ENCODE peak calls at places on chromosomes 4 and X, in seven cellular contexts. D is OCI-LY7, P is hepatocyte, Z is kidney epithelial cell, R is Peyer's patch, A is body of pancreas, U is heart right ventricle. V is an unnamed sample. For H3K36me3, the result is how much of the 10 kb centered on the place peaks cover.

GRCh38 chr4:133921280-133922195 is 280.1 kb downstream of the PABPC4L start:
- DNase-seq in D (no peak), A (no peak), R (no peak), P (peak), Z (no peak), U (no peak), V (no peak)

GRCh38 chr4:81919238-81919637 is 447.5 kb upstream of the RASGEF1B start:
- DNase-seq in Z (no peak), D (peak), A (no peak), R (no peak), U (no peak), P (peak), V (no peak)

GRCh38 chr4:143071351-143071750 is 113.4 kb upstream of the USP38 start:
- DNase-seq in A (no peak), U (no peak), D (no peak), P (no peak), Z (no peak), R (no peak), V (no peak)

GRCh38 chr4:95080969-95081368 is 323.2 kb downstream of the BMPR1B start:
- DNase-seq in Z (no peak), A (no peak), P (no peak), R (no peak), U (no peak), D (no peak), V (no peak)

GRCh38 chrX:119516157-119516702 is 48.0 kb downstream of the SLC25A5 start:
- DNase-seq in U (no peak), R (peak), P (peak), Z (peak), D (peak), A (peak), V (peak)

GRCh38 chrX:10414872-10415703 is 205.3 kb downstream of the MID1 start:
- DNase-seq in A (no peak), Z (no peak), U (no peak), P (no peak), D (no peak), R (no peak), V (no peak)

GRCh38 chr4:87005690-87006461 is 71.1 kb downstream of the AFF1 start:
- DNase-seq in P (no peak), U (no peak), Z (no peak), D (peak), A (no peak), R (peak), V (no peak)

GRCh38 chr4:41839945-41840854 is 91.7 kb upstream of the PHOX2B start:
- DNase-seq in A (no peak), U (no peak), D (no peak), Z (no peak), P (no peak), R (no peak), V (no peak)

GRCh38 chr4:145937990-145938611 is 522 bp downstream of the ZNF827 start:
- DNase-seq in D (peak), Z (no peak), R (peak), U (no peak), A (peak), P (peak), V (peak)

GRCh38 chr4:77481856-77482255 is 123.8 kb upstream of the CXCL13 start:
- DNase-seq in D (no peak), Z (no peak), A (no peak), R (no peak), P (no peak), U (no peak), V (no peak)

GRCh38 chrX:136810493-136810892 is 29.8 kb upstream of the ARHGEF6 start:
- DNase-seq in U (no peak), Z (no peak), R (no peak), A (no peak), P (no peak), D (no peak), V (no peak)

GRCh38 chr4:183443609-183444148 is 757 bp upstream of the CDKN2AIP start:
- DNase-seq in D (no peak), R (no peak), U (no peak), P (no peak), A (no peak), Z (no peak), V (peak)

GRCh38 chrX:105323951-105324350 is 103.5 kb upstream of the TEX13A start:
- DNase-seq in U (no peak), A (no peak), D (no peak), P (no peak), R (no peak), Z (no peak), V (no peak)

GRCh38 chr4:110636677-110637407 is 14.0 kb upstream of the PITX2 start:
- DNase-seq in D (no peak), Z (no peak), U (no peak), A (no peak), P (peak), R (no peak), V (no peak)

GRCh38 chr4:8427761-8428287 is 12.7 kb downstream of the ACOX3 start:
- DNase-seq in P (peak), R (no peak), U (no peak), A (peak), Z (no peak), D (peak), V (no peak)

GRCh38 chrX:73127700-73128241 is 48.5 kb upstream of the PABPC1L2A start:
- DNase-seq in A (peak), D (no peak), P (peak), R (no peak), Z (no peak), U (peak), V (no peak)

GRCh38 chr4:99946346-99947189 is at the start of gene DNAJB14:
- DNase-seq in Z (no peak), R (peak), D (peak), A (peak), U (peak), P (peak), V (peak)

GRCh38 chr4:53592128-53592527 is 842 bp upstream of the LNX1 start:
- DNase-seq in D (no peak), U (no peak), A (peak), R (peak), P (peak), Z (no peak), V (no peak)

GRCh38 chr4:4260185-4260751 is 12.2 kb upstream of the TMEM128 start:
- DNase-seq in R (no peak), A (peak), P (no peak), U (no peak), D (peak), Z (no peak), V (peak)

GRCh38 chr4:14620567-14621138 is 381.6 kb upstream of the CPEB2 start:
- DNase-seq in R (no peak), P (no peak), U (no peak), Z (no peak), A (no peak), D (no peak), V (no peak)

GRCh38 chr4:158786155-158786581 is 17.3 kb downstream of the FNIP2 start:
- DNase-seq in Z (no peak), A (no peak), P (no peak), D (no peak), U (no peak), R (no peak), V (no peak)

DNA sequence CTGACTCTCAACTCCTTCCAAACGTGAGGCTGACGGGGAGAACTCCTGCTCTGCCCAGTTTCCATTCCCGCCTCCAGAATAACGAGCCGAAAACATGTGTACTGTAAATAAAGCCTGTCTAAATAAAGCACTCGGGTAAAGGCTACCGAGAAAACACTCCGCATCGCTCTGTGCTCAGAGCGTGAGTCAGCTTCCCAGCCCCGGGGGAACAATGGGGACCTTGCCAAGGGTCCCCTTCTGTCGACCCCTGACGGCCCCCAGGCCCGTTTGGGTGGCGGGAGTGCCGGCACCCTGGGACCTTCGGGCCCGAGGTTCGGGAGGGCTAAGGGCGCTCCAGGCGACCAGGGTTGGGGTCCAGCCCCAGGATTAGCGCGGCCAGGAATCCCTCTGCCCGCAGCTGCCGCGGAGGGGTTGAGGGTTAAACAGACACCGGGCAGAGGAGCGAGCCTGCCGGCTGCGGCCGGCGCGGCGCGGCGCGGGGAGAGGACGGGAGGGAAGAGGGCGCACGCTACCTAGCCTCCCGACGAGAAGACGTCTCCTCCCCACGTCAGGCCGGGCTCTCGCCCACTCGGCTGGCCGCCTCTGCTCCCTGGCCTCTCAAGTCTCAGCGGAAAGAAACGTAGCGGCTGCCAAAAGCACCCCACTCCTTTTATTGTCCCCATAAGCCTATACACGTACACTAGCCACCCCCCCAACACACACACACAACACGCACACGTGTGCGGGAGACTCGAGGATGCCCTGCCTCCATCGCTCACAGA is 85.5 kb downstream of the BCOR start:
- DNase-seq in D (no peak), P (peak), R (no peak), Z (no peak), U (peak), A (peak), V (no peak)
- H3K4me3 ChIP-seq in D (no peak), P (no peak), R (peak), Z (peak), U (peak), A (no peak), V (peak)

GRCh38 chr4:166169111-166169510 is 296.1 kb downstream of the TLL1 start:
- DNase-seq in D (no peak), U (no peak), R (no peak), P (peak), A (no peak), Z (no peak), V (no peak)
- TF ChIP-seq CTCF in D (peak), U (no peak), R (no peak), P (no peak), A (no peak), Z (peak), V (no peak)

GRCh38 chrX:153961292-153961691 is 10.3 kb downstream of the HCFC1 start:
- DNase-seq in R (no peak), D (no peak), Z (no peak), A (no peak), P (no peak), U (no peak), V (no peak)
- H3K36me3 ChIP-seq in R (under half), D (half or more), Z (under half), A (under half), P (under half), U (half or more), V (under half)

GRCh38 chrX:13697976-13698375 is 9.0 kb downstream of the RAB9A start:
- DNase-seq in Z (no peak), A (no peak), U (no peak), P (no peak), D (no peak), R (no peak), V (no peak)
- H3K4me3 ChIP-seq in Z (no peak), A (no peak), U (no peak), P (no peak), D (no peak), R (no peak), V (no peak)

DNA sequence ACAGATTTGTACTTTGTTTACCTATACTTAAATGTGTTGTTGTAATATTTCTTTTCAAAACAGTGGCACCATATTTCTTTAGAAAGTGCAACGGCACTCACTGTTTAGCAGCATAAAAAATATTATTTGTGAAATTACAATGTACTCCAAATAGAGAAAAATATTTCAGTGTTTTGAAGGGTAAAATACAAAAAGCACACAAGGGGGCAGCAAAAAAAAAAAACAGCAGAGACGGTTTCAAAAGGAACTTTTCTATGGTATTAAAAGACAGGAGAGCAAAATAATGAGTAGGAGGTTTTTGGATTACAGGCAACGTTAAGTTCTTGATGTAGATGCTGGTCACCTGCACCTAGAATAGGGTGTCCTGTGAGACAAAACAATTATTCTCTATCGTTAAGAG is 2.0 kb downstream of the NUDT11 start:
- DNase-seq in D (peak), U (no peak), A (no peak), Z (no peak), P (no peak), R (no peak), V (no peak)
- TF ChIP-seq CTCF in D (peak), U (no peak), A (no peak), Z (peak), P (peak), R (no peak), V (no peak)

DNA sequence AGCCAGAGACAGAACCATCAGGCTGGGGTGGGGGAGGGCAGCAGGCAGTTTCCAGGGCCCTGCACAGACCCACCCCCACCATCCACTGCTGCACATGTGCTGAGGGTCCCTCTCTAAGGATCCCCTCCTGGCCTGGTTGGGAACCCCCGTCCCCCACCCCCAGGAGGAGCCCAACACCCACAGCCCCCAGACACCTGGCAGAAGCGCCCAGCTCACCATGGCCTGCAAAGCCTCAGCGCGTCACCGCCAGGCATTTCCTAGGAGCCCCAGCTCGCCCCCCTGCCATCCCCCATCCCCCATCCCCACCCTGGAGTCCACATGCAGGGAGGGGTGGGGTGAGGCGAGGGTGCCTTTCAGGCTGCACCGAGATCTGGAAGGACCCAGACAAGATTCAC is 9.4 kb downstream of the MXD4 start:
- DNase-seq in A (peak), U (no peak), R (peak), P (no peak), D (no peak), Z (no peak), V (peak)
- H3K36me3 ChIP-seq in A (under half), U (half or more), R (under half), P (under half), D (under half), Z (under half), V (under half)

GRCh38 chr4:1569461-1570151 is 114.5 kb downstream of the FAM53A start:
- DNase-seq in Z (no peak), U (peak), P (no peak), D (no peak), R (no peak), A (no peak), V (no peak)

GRCh38 chr4:1567519-1567807 is 116.7 kb downstream of the FAM53A start:
- DNase-seq in A (no peak), D (no peak), Z (no peak), R (no peak), U (peak), P (no peak), V (no peak)

GRCh38 chr4:1567808-1568581 is 116.1 kb downstream of the FAM53A start:
- DNase-seq in Z (no peak), A (no peak), D (no peak), P (no peak), U (peak), R (no peak), V (no peak)

GRCh38 chr4:1570291-1571164 is 113.6 kb downstream of the FAM53A start:
- DNase-seq in R (no peak), D (no peak), Z (no peak), A (no peak), P (no peak), U (peak), V (no peak)

DNA sequence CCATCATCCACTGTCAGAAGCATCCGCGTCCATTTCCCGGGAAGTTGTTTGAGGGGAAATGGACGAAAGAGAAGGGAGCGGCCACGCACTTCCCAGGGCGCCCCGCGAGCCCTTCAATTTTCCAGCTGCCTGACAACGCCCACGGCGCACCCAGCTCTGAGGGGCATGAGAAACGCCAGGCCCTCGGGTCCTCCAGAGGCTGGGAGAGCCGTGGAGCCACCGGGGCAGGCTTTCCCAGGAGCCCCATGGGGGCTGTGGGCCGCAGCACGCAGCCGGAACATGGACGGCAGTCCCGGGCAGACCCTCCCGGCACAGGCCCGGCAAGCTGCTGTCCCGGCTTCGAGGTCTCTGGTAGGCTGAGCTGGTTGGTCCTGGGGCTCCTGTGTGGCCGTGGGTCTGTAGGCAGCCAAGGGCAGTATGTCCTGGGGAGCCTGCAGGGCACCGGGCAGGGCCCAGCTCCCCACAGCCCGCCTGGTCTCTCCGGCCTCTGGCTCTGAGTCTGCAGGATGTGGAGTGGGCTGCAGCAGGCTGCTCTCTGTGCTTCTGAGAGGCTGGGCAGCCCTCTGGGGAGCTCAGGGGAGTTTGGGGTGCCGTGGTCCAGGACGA is 115.2 kb downstream of the FAM53A start:
- DNase-seq in D (no peak), Z (no peak), A (no peak), U (peak), P (no peak), R (no peak), V (no peak)
- H3K4me3 ChIP-seq in D (no peak), Z (no peak), A (no peak), U (no peak), P (no peak), R (peak), V (no peak)

DNA sequence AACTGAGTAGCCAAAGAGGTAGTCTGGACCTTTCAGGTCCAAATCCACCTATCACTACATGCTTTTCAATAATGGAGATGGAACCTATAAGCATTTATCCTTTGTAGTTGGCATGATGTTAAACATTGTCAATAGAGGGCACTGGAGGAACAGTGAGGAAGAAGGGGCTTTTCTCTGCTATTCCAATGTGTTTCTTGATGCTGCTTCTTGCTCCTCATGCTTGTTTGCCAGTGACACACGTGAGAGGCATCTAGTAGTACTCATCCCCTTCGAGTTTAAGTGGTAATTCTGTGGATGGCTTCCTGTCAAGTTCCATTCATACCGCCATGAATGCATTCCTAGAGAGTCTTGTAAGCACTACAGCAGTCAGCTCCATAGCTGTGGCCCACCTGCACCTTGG is 84.0 kb downstream of the NAA11 start:
- DNase-seq in P (no peak), D (no peak), R (no peak), A (no peak), Z (peak), U (no peak), V (no peak)
- TF ChIP-seq CTCF in P (peak), D (peak), R (no peak), A (no peak), Z (peak), U (no peak), V (no peak)

GRCh38 chr4:147633113-147633512 is 15.9 kb downstream of the TMEM184C start:
- DNase-seq in D (no peak), R (no peak), U (no peak), P (no peak), A (no peak), Z (no peak), V (no peak)
- H3K36me3 ChIP-seq in D (half or more), R (under half), U (half or more), P (under half), A (under half), Z (under half), V (half or more)